ENCODE peak calls at places on chromosomes 7 and 10, in nine cellular contexts. One of them, this sample, is unnamed.
A peak's percentile ranks its signal among the peaks of the same experiment; 100 is the strongest.

GRCh38 chr7:11212080-11212711 is 238.5 kb downstream of the PHF14 start:
- DNase-seq in NCI-H2081: peak; percentile 51
- DNase-seq in midbrain: peak; percentile 77
- DNase-seq in fibroblast of villous mesenchyme: peak; percentile 76
- DNase-seq in CD8-positive, alpha-beta memory T cell: peak; percentile 34
- DNase-seq in esophagus squamous epithelium: no peak
- DNase-seq in right cardiac atrium: no peak
- DNase-seq in KBM-7: peak; percentile 64
- DNase-seq in activated T-cell treated with anti-CD3 and anti-CD28 coated beads for 4 hours: peak; percentile 22
- DNase-seq in this sample: no peak

GRCh38 chr7:67455508-67455907 is 458.9 kb downstream of the TYW1 start:
- DNase-seq in NCI-H2081: no peak
- DNase-seq in midbrain: no peak
- DNase-seq in fibroblast of villous mesenchyme: no peak
- DNase-seq in CD8-positive, alpha-beta memory T cell: no peak
- DNase-seq in esophagus squamous epithelium: no peak
- DNase-seq in right cardiac atrium: no peak
- DNase-seq in KBM-7: no peak
- DNase-seq in activated T-cell treated with anti-CD3 and anti-CD28 coated beads for 4 hours: no peak
- DNase-seq in this sample: no peak

GRCh38 chr10:124651402-124651887 is 92.7 kb downstream of the FAM53B start:
- DNase-seq in NCI-H2081: no peak
- DNase-seq in midbrain: no peak
- DNase-seq in fibroblast of villous mesenchyme: no peak
- DNase-seq in CD8-positive, alpha-beta memory T cell: no peak
- DNase-seq in esophagus squamous epithelium: no peak
- DNase-seq in right cardiac atrium: no peak
- DNase-seq in KBM-7: no peak
- DNase-seq in activated T-cell treated with anti-CD3 and anti-CD28 coated beads for 4 hours: no peak
- DNase-seq in this sample: no peak

GRCh38 chr7:43723002-43723331 is 6.4 kb downstream of the COA1 start:
- DNase-seq in NCI-H2081: no peak
- DNase-seq in midbrain: no peak
- DNase-seq in fibroblast of villous mesenchyme: no peak
- DNase-seq in CD8-positive, alpha-beta memory T cell: no peak
- DNase-seq in esophagus squamous epithelium: no peak
- DNase-seq in right cardiac atrium: no peak
- DNase-seq in KBM-7: no peak
- DNase-seq in activated T-cell treated with anti-CD3 and anti-CD28 coated beads for 4 hours: no peak
- DNase-seq in this sample: no peak

GRCh38 chr10:63628526-63629362 is 107.5 kb downstream of the REEP3 start:
- DNase-seq in NCI-H2081: peak; percentile 94
- DNase-seq in midbrain: peak; percentile 80
- DNase-seq in fibroblast of villous mesenchyme: peak; percentile 79
- DNase-seq in CD8-positive, alpha-beta memory T cell: no peak
- DNase-seq in esophagus squamous epithelium: no peak
- DNase-seq in right cardiac atrium: peak; percentile 65
- DNase-seq in KBM-7: peak; percentile 94
- DNase-seq in activated T-cell treated with anti-CD3 and anti-CD28 coated beads for 4 hours: no peak
- DNase-seq in this sample: no peak

GRCh38 chr7:72249106-72249505 is 163.0 kb downstream of the CALN1 start:
- DNase-seq in NCI-H2081: no peak
- DNase-seq in midbrain: no peak
- DNase-seq in fibroblast of villous mesenchyme: no peak
- DNase-seq in CD8-positive, alpha-beta memory T cell: no peak
- DNase-seq in esophagus squamous epithelium: no peak
- DNase-seq in right cardiac atrium: no peak
- DNase-seq in KBM-7: no peak
- DNase-seq in activated T-cell treated with anti-CD3 and anti-CD28 coated beads for 4 hours: no peak
- DNase-seq in this sample: no peak

GRCh38 chr10:28332699-28333098 is 29.8 kb upstream of the MPP7 start:
- DNase-seq in NCI-H2081: no peak
- DNase-seq in midbrain: no peak
- DNase-seq in fibroblast of villous mesenchyme: no peak
- DNase-seq in CD8-positive, alpha-beta memory T cell: no peak
- DNase-seq in esophagus squamous epithelium: no peak
- DNase-seq in right cardiac atrium: no peak
- DNase-seq in KBM-7: no peak
- DNase-seq in activated T-cell treated with anti-CD3 and anti-CD28 coated beads for 4 hours: no peak
- DNase-seq in this sample: no peak

GRCh38 chr7:44145969-44146897 is 5.1 kb upstream of the MYL7 start:
- DNase-seq in NCI-H2081: no peak
- DNase-seq in midbrain: peak; percentile 41
- DNase-seq in fibroblast of villous mesenchyme: peak; percentile 67
- DNase-seq in CD8-positive, alpha-beta memory T cell: peak; percentile 25
- DNase-seq in esophagus squamous epithelium: no peak
- DNase-seq in right cardiac atrium: peak; percentile 90
- DNase-seq in KBM-7: no peak
- DNase-seq in activated T-cell treated with anti-CD3 and anti-CD28 coated beads for 4 hours: peak; percentile 55
- DNase-seq in this sample: peak; percentile 67

GRCh38 chr7:129670636-129671035 is 59.1 kb downstream of the NRF1 start:
- DNase-seq in NCI-H2081: no peak
- DNase-seq in midbrain: no peak
- DNase-seq in fibroblast of villous mesenchyme: peak; percentile 13
- DNase-seq in CD8-positive, alpha-beta memory T cell: no peak
- DNase-seq in esophagus squamous epithelium: no peak
- DNase-seq in right cardiac atrium: no peak
- DNase-seq in KBM-7: no peak
- DNase-seq in activated T-cell treated with anti-CD3 and anti-CD28 coated beads for 4 hours: no peak
- DNase-seq in this sample: no peak

GRCh38 chr7:73995821-73996511 is 32.0 kb upstream of the ELN start:
- DNase-seq in NCI-H2081: no peak
- DNase-seq in midbrain: no peak
- DNase-seq in fibroblast of villous mesenchyme: no peak
- DNase-seq in CD8-positive, alpha-beta memory T cell: no peak
- DNase-seq in esophagus squamous epithelium: no peak
- DNase-seq in right cardiac atrium: no peak
- DNase-seq in KBM-7: no peak
- DNase-seq in activated T-cell treated with anti-CD3 and anti-CD28 coated beads for 4 hours: no peak
- DNase-seq in this sample: no peak

GRCh38 chr10:58209669-58210068 is 58.0 kb downstream of the IPMK start:
- DNase-seq in NCI-H2081: no peak
- DNase-seq in midbrain: no peak
- DNase-seq in fibroblast of villous mesenchyme: peak; percentile 8
- DNase-seq in CD8-positive, alpha-beta memory T cell: no peak
- DNase-seq in esophagus squamous epithelium: no peak
- DNase-seq in right cardiac atrium: peak; percentile 26
- DNase-seq in KBM-7: no peak
- DNase-seq in activated T-cell treated with anti-CD3 and anti-CD28 coated beads for 4 hours: no peak
- DNase-seq in this sample: no peak

This sample was measured in T-helper 17 cell.